ENCODE peak calls at places on chromosomes 6 and 20, in eight cellular contexts. L, P, V, D, U, G, I and X are unnamed samples.

GRCh38 chr6:146594495-146594894 is 4.3 kb upstream of the ADGB start:
- DNase-seq in L (no peak), P (no peak), V (no peak), D (no peak), U (no peak), G (no peak), I (no peak), X (no peak)

GRCh38 chr6:3383525-3383924 is 73.3 kb downstream of the SLC22A23 start:
- DNase-seq in L (no peak), P (peak), V (no peak), D (no peak), U (no peak), G (no peak), I (peak), X (peak)

GRCh38 chr6:97203343-97203742 is 79.7 kb downstream of the MMS22L start:
- DNase-seq in L (no peak), P (peak), V (no peak), D (no peak), U (no peak), G (no peak), I (peak), X (no peak)

GRCh38 chr20:36236786-36237121 is 476 bp downstream of the AAR2 start:
- DNase-seq in L (no peak), P (no peak), V (no peak), D (no peak), U (no peak), G (no peak), I (no peak), X (no peak)

GRCh38 chr6:103819509-103819908 is 1040.2 kb downstream of the HACE1 start:
- DNase-seq in L (no peak), P (no peak), V (no peak), D (no peak), U (no peak), G (no peak), I (no peak), X (no peak)

GRCh38 chr6:43821101-43821886 is 51.3 kb downstream of the VEGFA start:
- DNase-seq in L (no peak), P (no peak), V (no peak), D (no peak), U (no peak), G (no peak), I (no peak), X (no peak)

GRCh38 chr6:37131104-37131959 is 38.6 kb upstream of the PIM1 start:
- DNase-seq in L (peak), P (no peak), V (no peak), D (no peak), U (no peak), G (no peak), I (peak), X (no peak)

GRCh38 chr20:19588731-19589130 is 169.3 kb upstream of the RIN2 start:
- DNase-seq in L (no peak), P (no peak), V (no peak), D (no peak), U (no peak), G (no peak), I (no peak), X (no peak)

GRCh38 chr20:63624486-63624885 is 2.4 kb downstream of the GMEB2 start:
- DNase-seq in L (no peak), P (peak), V (no peak), D (no peak), U (no peak), G (no peak), I (no peak), X (no peak)

GRCh38 chr6:132648356-132648755 is 10.6 kb downstream of the TAAR1 start:
- DNase-seq in L (no peak), P (peak), V (no peak), D (no peak), U (no peak), G (no peak), I (peak), X (peak)

GRCh38 chr20:17513956-17514355 is 17.2 kb downstream of the BFSP1 start:
- DNase-seq in L (no peak), P (no peak), V (no peak), D (no peak), U (no peak), G (no peak), I (no peak), X (no peak)

GRCh38 chr6:26332408-26332807 is 32.6 kb upstream of the BTN3A2 start:
- DNase-seq in L (no peak), P (no peak), V (no peak), D (no peak), U (no peak), G (no peak), I (no peak), X (no peak)

GRCh38 chr6:135096403-135097130 is 41.9 kb upstream of the HBS1L start:
- DNase-seq in L (no peak), P (no peak), V (no peak), D (no peak), U (no peak), G (no peak), I (no peak), X (no peak)

GRCh38 chr6:111585241-111585968 is 20.3 kb downstream of the TRAF3IP2 start:
- DNase-seq in L (no peak), P (peak), V (no peak), D (no peak), U (no peak), G (no peak), I (peak), X (no peak)

GRCh38 chr20:2006452-2007381 is 12.9 kb upstream of the PDYN start:
- DNase-seq in L (no peak), P (peak), V (no peak), D (peak), U (peak), G (peak), I (peak), X (peak)

GRCh38 chr6:20433929-20434328 is 32.2 kb downstream of the E2F3 start:
- DNase-seq in L (no peak), P (no peak), V (no peak), D (no peak), U (no peak), G (no peak), I (no peak), X (no peak)

GRCh38 chr6:7813193-7813592 is 87.3 kb downstream of the BMP6 start:
- DNase-seq in L (no peak), P (no peak), V (no peak), D (no peak), U (no peak), G (no peak), I (no peak), X (no peak)

GRCh38 chr6:163945813-163946212 is 531.3 kb downstream of the QKI start:
- DNase-seq in L (no peak), P (no peak), V (no peak), D (no peak), U (no peak), G (no peak), I (peak), X (no peak)

GRCh38 chr20:16246870-16247269 is 326.4 kb downstream of the KIF16B start:
- DNase-seq in L (no peak), P (no peak), V (no peak), D (no peak), U (no peak), G (no peak), I (no peak), X (no peak)

GRCh38 chr6:117496383-117496990 is 14.0 kb downstream of the DCBLD1 start:
- DNase-seq in L (no peak), P (peak), V (no peak), D (no peak), U (no peak), G (no peak), I (peak), X (no peak)

GRCh38 chr6:106072501-106073140 is 13.5 kb upstream of the PRDM1 start:
- DNase-seq in L (no peak), P (no peak), V (no peak), D (no peak), U (peak), G (peak), I (no peak), X (no peak)

GRCh38 chr6:141463237-141463977 is 669.3 kb upstream of the GJE1 start:
- DNase-seq in L (no peak), P (peak), V (no peak), D (no peak), U (no peak), G (no peak), I (no peak), X (peak)

GRCh38 chr6:74248966-74249365 is 553.0 kb downstream of the CD109 start:
- DNase-seq in L (no peak), P (peak), V (no peak), D (no peak), U (no peak), G (no peak), I (peak), X (no peak)

GRCh38 chr6:89071036-89071435 is 9.5 kb upstream of the PNRC1 start:
- DNase-seq in L (no peak), P (no peak), V (no peak), D (no peak), U (no peak), G (no peak), I (no peak), X (no peak)

GRCh38 chr6:111011360-111012142 is 29.7 kb downstream of the RPF2 start:
- DNase-seq in L (no peak), P (peak), V (no peak), D (no peak), U (no peak), G (peak), I (peak), X (peak)

GRCh38 chr6:54404791-54405190 is 96.5 kb downstream of the TINAG start:
- DNase-seq in L (no peak), P (peak), V (no peak), D (no peak), U (no peak), G (no peak), I (peak), X (no peak)

GRCh38 chr20:49405062-49405683 is 77.3 kb downstream of the KCNB1 start:
- DNase-seq in L (no peak), P (no peak), V (no peak), D (no peak), U (no peak), G (no peak), I (no peak), X (no peak)

GRCh38 chr20:37533154-37533715 is 5.6 kb upstream of the BLCAP start:
- DNase-seq in L (no peak), P (no peak), V (no peak), D (no peak), U (no peak), G (no peak), I (no peak), X (no peak)

GRCh38 chr6:162849269-162849668 is 121.5 kb downstream of the PACRG start:
- DNase-seq in L (no peak), P (no peak), V (no peak), D (peak), U (no peak), G (no peak), I (no peak), X (no peak)

GRCh38 chr6:27866370-27867050 is 45.7 kb downstream of the OR2B2 start:
- DNase-seq in L (no peak), P (peak), V (no peak), D (no peak), U (no peak), G (peak), I (peak), X (peak)

GRCh38 chr6:44237813-44238433 is 9.0 kb upstream of the HSP90AB1 start:
- DNase-seq in L (peak), P (peak), V (no peak), D (peak), U (peak), G (peak), I (peak), X (peak)

GRCh38 chr20:57656821-57657536 is 36.8 kb upstream of the ZBP1 start:
- DNase-seq in L (no peak), P (no peak), V (no peak), D (peak), U (peak), G (no peak), I (no peak), X (no peak)

GRCh38 chr6:147201885-147202515 is 2.2 kb upstream of the STXBP5 start:
- DNase-seq in L (no peak), P (peak), V (no peak), D (peak), U (peak), G (peak), I (peak), X (peak)

GRCh38 chr20:40670251-40670650 is 18.8 kb downstream of the MAFB start:
- DNase-seq in L (no peak), P (no peak), V (no peak), D (no peak), U (no peak), G (no peak), I (no peak), X (no peak)

GRCh38 chr20:41394081-41394480 is 27.5 kb upstream of the EMILIN3 start:
- DNase-seq in L (no peak), P (no peak), V (no peak), D (no peak), U (no peak), G (no peak), I (no peak), X (no peak)

GRCh38 chr6:14038636-14039035 is 78.9 kb upstream of the CD83 start:
- DNase-seq in L (no peak), P (peak), V (no peak), D (no peak), U (no peak), G (no peak), I (no peak), X (no peak)

GRCh38 chr20:62716198-62716940 is 7.7 kb downstream of the NTSR1 start:
- DNase-seq in L (peak), P (peak), V (no peak), D (peak), U (no peak), G (no peak), I (no peak), X (no peak)

DNA sequence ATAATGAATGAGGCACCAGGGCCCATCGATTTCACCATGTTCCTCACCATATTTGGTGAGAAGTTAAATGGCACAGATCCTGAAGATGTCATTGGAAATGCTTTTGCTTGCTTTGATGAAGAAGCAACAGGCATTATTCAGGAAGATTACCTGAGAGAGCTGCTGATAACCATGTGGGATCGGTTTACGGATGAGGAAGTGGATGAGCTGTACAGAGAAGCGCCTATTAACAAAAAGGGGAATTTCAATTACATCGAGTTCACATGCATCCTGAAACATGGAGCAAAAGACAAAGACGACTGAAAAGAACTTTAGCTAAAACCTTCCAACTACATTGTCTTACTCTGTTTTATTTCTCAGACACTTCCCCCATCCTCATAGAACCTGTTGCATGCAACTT is 21.6 kb upstream of the ZBTB22 start:
- DNase-seq in L (no peak), P (no peak), V (no peak), D (no peak), U (no peak), G (no peak), I (no peak), X (no peak)
- TF ChIP-seq CTCF in L (no peak), P (no peak), V (no peak), D (no peak), U (no peak), G (no peak), I (no peak), X (no peak)

GRCh38 chr6:109961666-109962065 is 16.4 kb upstream of the GPR6 start:
- DNase-seq in L (no peak), P (peak), V (no peak), D (no peak), U (no peak), G (no peak), I (peak), X (no peak)

GRCh38 chr6:109962271-109962670 is 15.8 kb upstream of the GPR6 start:
- DNase-seq in L (no peak), P (no peak), V (no peak), D (no peak), U (no peak), G (no peak), I (no peak), X (no peak)

GRCh38 chr6:109964949-109965348 is 13.2 kb upstream of the GPR6 start:
- DNase-seq in L (no peak), P (no peak), V (no peak), D (no peak), U (no peak), G (no peak), I (peak), X (no peak)

GRCh38 chr6:109966299-109966698 is 11.8 kb upstream of the GPR6 start:
- DNase-seq in L (no peak), P (no peak), V (no peak), D (no peak), U (no peak), G (no peak), I (no peak), X (no peak)

GRCh38 chr6:109963598-109964170 is 14.4 kb upstream of the GPR6 start:
- DNase-seq in L (no peak), P (no peak), V (no peak), D (no peak), U (no peak), G (no peak), I (peak), X (no peak)
- TF ChIP-seq CTCF in L (no peak), P (no peak), V (no peak), D (no peak), U (no peak), G (peak), I (no peak), X (no peak)

DNA sequence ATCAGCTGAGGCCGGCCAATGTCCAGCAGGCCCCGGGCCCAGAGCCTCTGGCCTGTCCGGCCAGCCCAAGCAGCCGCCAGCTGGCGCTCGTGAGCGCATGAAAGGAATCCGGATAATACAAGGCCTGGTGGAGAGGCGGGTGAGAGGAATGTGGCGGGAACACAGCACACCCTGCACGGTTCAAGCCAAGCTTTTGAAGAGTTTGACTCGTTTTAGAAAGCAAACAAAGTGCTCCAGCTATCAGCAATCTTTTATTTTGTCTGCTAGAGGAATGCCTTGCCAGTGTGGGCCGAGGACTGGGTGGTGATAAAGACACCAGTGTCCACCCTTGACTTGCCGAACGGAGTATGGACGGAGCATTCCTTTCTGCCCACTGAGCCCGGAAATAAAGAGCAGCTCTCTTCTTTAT is 9.3 kb upstream of the NEDD9 start:
- DNase-seq in L (peak), P (peak), V (no peak), D (peak), U (peak), G (no peak), I (no peak), X (no peak)
- TF ChIP-seq CTCF in L (peak), P (peak), V (peak), D (no peak), U (peak), G (no peak), I (peak), X (no peak)

GRCh38 chr6:912871-913663 is 220.1 kb upstream of the EXOC2 start:
- DNase-seq in L (no peak), P (peak), V (no peak), D (peak), U (peak), G (peak), I (peak), X (no peak)
- TF ChIP-seq CTCF in L (peak), P (peak), V (peak), D (no peak), U (peak), G (peak), I (peak), X (peak)

DNA sequence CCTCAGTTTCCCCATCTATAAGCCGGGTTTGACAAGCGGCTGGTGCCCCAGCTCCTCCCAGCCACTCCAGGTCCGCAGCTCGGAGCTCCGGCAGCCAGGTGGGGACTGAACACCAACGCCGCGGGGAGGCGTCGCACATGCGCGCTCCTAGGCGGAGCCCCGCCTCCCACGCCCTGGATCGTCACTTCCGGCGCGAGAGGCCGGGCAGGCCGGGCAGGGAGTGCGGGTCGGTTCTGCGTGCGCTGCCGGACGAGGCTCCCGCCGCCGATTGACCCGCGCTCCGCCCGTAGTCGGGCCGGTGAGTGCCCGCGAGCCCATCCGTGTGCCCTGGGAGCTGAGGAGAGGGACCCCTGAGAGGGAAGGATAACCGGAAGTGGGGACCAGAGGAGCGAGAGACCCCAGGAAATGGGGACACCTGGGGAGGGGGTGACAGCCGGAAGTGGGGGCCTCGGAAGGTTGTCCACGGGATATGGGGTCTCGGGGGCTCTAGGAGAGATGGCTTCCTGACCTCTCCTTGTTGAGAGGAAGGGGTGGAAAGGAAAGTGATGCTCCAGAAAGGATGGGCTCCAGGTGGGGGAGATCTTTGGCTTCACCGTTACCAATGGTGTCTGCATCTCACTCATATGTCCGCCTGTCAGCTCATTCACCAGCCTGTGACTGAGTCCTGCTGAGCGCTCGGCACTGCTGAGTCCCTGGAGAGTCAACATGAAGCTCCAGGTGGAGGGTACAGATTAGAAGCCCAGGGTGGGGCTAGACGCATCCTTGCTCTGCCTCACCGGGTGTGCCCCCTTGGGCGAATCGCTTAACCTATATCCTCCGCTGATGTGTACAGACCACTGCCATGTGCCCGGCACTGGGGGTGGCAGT is at the start of gene TTPAL:
- DNase-seq in L (peak), P (peak), V (peak), D (peak), U (peak), G (peak), I (peak), X (peak)
- TF ChIP-seq CTCF in L (peak), P (peak), V (peak), D (no peak), U (no peak), G (peak), I (peak), X (peak)

GRCh38 chr6:23783901-23784300 is 342.1 kb upstream of the NRSN1 start:
- DNase-seq in L (no peak), P (no peak), V (no peak), D (no peak), U (no peak), G (no peak), I (no peak), X (no peak)
- TF ChIP-seq CTCF in L (no peak), P (no peak), V (no peak), D (no peak), U (no peak), G (no peak), I (no peak), X (no peak)